ENCODE peak calls at places on chromosomes 4 and X, in ten cellular contexts. T is upper lobe of right lung; E is GM19239; J is activated CD4-positive, alpha-beta T cell treated with anti-CD3 and anti-CD28 coated beads, Interleukin-2, amount 50 U/mL, for 24 hours; L is ELF-1; S is osteocyte; P is stimulated activated CD8-positive, alpha-beta memory T cell treated with anti-CD3 and anti-CD28 coated beads, Interleukin-4, amount 100 ng/mL, for 48 hours; H is dorsolateral prefrontal cortex; X is activated T-helper 2 cell treated with anti-CD3 and anti-CD28 coated beads, Interferon-gamma antibody, Interleukin-2, Interleukin-4, amounts not matched to agents 10 μg/mL and 5 μg/mL and 100 μg/mL, durations not matched to agents 14 hours and 24 hours and 36 hours; O is LoVo. G is an unnamed sample.

GRCh38 chrX:66633541-66633940 is 5.3 kb downstream of the EDA2R start:
- DNase-seq in T (no peak), E (no peak), J (no peak), L (no peak), S (no peak), P (no peak), H (no peak), X (no peak), O (no peak), G (no peak)

GRCh38 chrX:50469206-50469605 is 1.4 kb downstream of the DGKK start:
- DNase-seq in T (no peak), E (no peak), J (no peak), L (peak; percentile 37), S (no peak), P (no peak), H (no peak), X (no peak), O (no peak), G (no peak)

GRCh38 chr4:6576512-6576911 is 1.5 kb downstream of the MAN2B2 start:
- DNase-seq in T (no peak), E (no peak), J (no peak), L (no peak), S (no peak), P (no peak), H (no peak), X (no peak), O (no peak), G (no peak)

GRCh38 chr4:27397886-27398285 is 537.2 kb downstream of the STIM2 start:
- DNase-seq in T (no peak), E (no peak), J (no peak), L (no peak), S (no peak), P (no peak), H (no peak), X (no peak), O (no peak), G (no peak)

GRCh38 chrX:15498741-15499140 is 1.9 kb upstream of the BMX start:
- DNase-seq in T (no peak), E (no peak), J (no peak), L (no peak), S (no peak), P (no peak), H (no peak), X (no peak), O (no peak), G (no peak)

GRCh38 chr4:10192331-10192730 is 75.7 kb upstream of the WDR1 start:
- DNase-seq in T (no peak), E (no peak), J (no peak), L (no peak), S (no peak), P (no peak), H (no peak), X (no peak), O (no peak), G (no peak)

GRCh38 chr4:4477391-4477790 is 64.5 kb downstream of the STX18 start:
- DNase-seq in T (no peak), E (no peak), J (no peak), L (no peak), S (no peak), P (no peak), H (no peak), X (no peak), O (no peak), G (no peak)

GRCh38 chrX:149540133-149540620 is 635 bp upstream of the EOLA1 start:
- DNase-seq in T (peak; percentile 95), E (no peak), J (peak; percentile 64), L (no peak), S (peak; percentile 96), P (peak; percentile 91), H (peak; percentile 89), X (peak; percentile 76), O (peak; percentile 73), G (peak; percentile 75)

GRCh38 chr4:75895744-75896314 is 6.4 kb downstream of the PPEF2 start:
- DNase-seq in T (no peak), E (peak; percentile 23), J (no peak), L (peak; percentile 77), S (no peak), P (peak; percentile 25), H (no peak), X (no peak), O (peak; percentile 77), G (no peak)

GRCh38 chr4:85995361-85995760 is 364.5 kb downstream of the MAPK10 start:
- DNase-seq in T (no peak), E (no peak), J (no peak), L (no peak), S (no peak), P (no peak), H (no peak), X (no peak), O (no peak), G (no peak)

GRCh38 chr4:120000591-120001296 is 65.9 kb downstream of the MAD2L1 start:
- DNase-seq in T (no peak), E (no peak), J (no peak), L (no peak), S (no peak), P (no peak), H (no peak), X (no peak), O (peak; percentile 32), G (no peak)

GRCh38 chrX:41148553-41148952 is 63.3 kb downstream of the USP9X start:
- DNase-seq in T (no peak), E (no peak), J (no peak), L (no peak), S (no peak), P (no peak), H (no peak), X (no peak), O (no peak), G (no peak)

GRCh38 chr4:128601992-128602695 is 207.4 kb upstream of the JADE1 start:
- DNase-seq in T (no peak), E (no peak), J (no peak), L (no peak), S (no peak), P (no peak), H (no peak), X (no peak), O (no peak), G (no peak)

GRCh38 chr4:128354205-128354821 is 66.7 kb upstream of the PGRMC2 start:
- DNase-seq in T (no peak), E (no peak), J (no peak), L (no peak), S (no peak), P (no peak), H (no peak), X (no peak), O (peak; percentile 13), G (no peak)

GRCh38 chr4:168220893-168221292 is 97.7 kb downstream of the DDX60 start:
- DNase-seq in T (no peak), E (no peak), J (no peak), L (no peak), S (no peak), P (no peak), H (no peak), X (no peak), O (no peak), G (no peak)

GRCh38 chr4:8613421-8614364 is 21.1 kb downstream of the CPZ start:
- DNase-seq in T (no peak), E (no peak), J (no peak), L (no peak), S (no peak), P (no peak), H (no peak), X (no peak), O (no peak), G (no peak)

GRCh38 chrX:30278365-30278764 is 30.8 kb downstream of the NR0B1 start:
- DNase-seq in T (no peak), E (no peak), J (no peak), L (no peak), S (no peak), P (no peak), H (no peak), X (no peak), O (no peak), G (no peak)

GRCh38 chr4:119242417-119242816 is 29.9 kb downstream of the USP53 start:
- DNase-seq in T (no peak), E (no peak), J (no peak), L (no peak), S (no peak), P (no peak), H (no peak), X (no peak), O (no peak), G (no peak)

GRCh38 chr4:100340534-100341364 is 150.5 kb upstream of the DDIT4L start:
- DNase-seq in T (no peak), E (no peak), J (no peak), L (no peak), S (no peak), P (no peak), H (no peak), X (no peak), O (no peak), G (no peak)

GRCh38 chrX:46967547-46967946 is 55.3 kb downstream of the JADE3 start:
- DNase-seq in T (no peak), E (no peak), J (no peak), L (no peak), S (no peak), P (no peak), H (no peak), X (no peak), O (no peak), G (no peak)

GRCh38 chr4:141636077-141636770 is at the start of gene IL15:
- DNase-seq in T (peak; percentile 87), E (peak; percentile 68), J (peak; percentile 32), L (peak; percentile 88), S (peak; percentile 88), P (peak; percentile 77), H (no peak), X (peak; percentile 57), O (peak; percentile 68), G (peak; percentile 25)

GRCh38 chr4:155759372-155760252 is 791 bp downstream of the GUCY1B1 start:
- DNase-seq in T (peak; percentile 79), E (peak; percentile 13), J (no peak), L (peak; percentile 30), S (peak; percentile 84), P (peak; percentile 23), H (peak; percentile 49), X (no peak), O (no peak), G (no peak)

GRCh38 chrX:11329016-11329415 is 35.8 kb downstream of the AMELX start:
- DNase-seq in T (no peak), E (no peak), J (no peak), L (no peak), S (no peak), P (no peak), H (no peak), X (no peak), O (no peak), G (no peak)

GRCh38 chr4:157220026-157220881 is at the start of gene GRIA2:
- DNase-seq in T (peak; percentile 72), E (peak; percentile 25), J (no peak), L (peak; percentile 83), S (peak; percentile 92), P (peak; percentile 35), H (peak; percentile 84), X (peak; percentile 18), O (no peak), G (no peak)

GRCh38 chr4:106208481-106209460 is 107.2 kb downstream of the TBCK start:
- DNase-seq in T (peak; percentile 61), E (no peak), J (no peak), L (no peak), S (no peak), P (no peak), H (peak; percentile 41), X (no peak), O (no peak), G (no peak)

GRCh38 chr4:121380448-121381147 is at the start of gene QRFPR:
- DNase-seq in T (no peak), E (no peak), J (no peak), L (peak; percentile 69), S (no peak), P (peak; percentile 36), H (no peak), X (no peak), O (no peak), G (no peak)

GRCh38 chr4:27217261-27217769 is 356.7 kb downstream of the STIM2 start:
- DNase-seq in T (no peak), E (no peak), J (no peak), L (no peak), S (no peak), P (no peak), H (no peak), X (no peak), O (no peak), G (no peak)

GRCh38 chr4:41213563-41214157 is 682 bp downstream of the APBB2 start:
- DNase-seq in T (peak; percentile 74), E (no peak), J (no peak), L (no peak), S (no peak), P (peak; percentile 29), H (no peak), X (no peak), O (peak; percentile 8), G (no peak)

G was measured in activated naive CD8-positive, alpha-beta T cell treated with anti-CD3 and anti-CD28 coated beads, Interleukin-2, amount 50 U/mL, for 16 hours.